ENCODE peak calls at places on chromosomes 12 and 14, in eight cellular contexts. One of them, this sample, is unnamed.

GRCh38 chr12:10140001-10140400 is 10.0 kb upstream of the CLEC7A start:
- DNase-seq in CD4-positive, alpha-beta memory T cell: peak; percentile 51
- DNase-seq in glutamatergic neuron: peak; percentile 25
- DNase-seq in T-cell: peak; percentile 19
- DNase-seq in activated CD8-positive, alpha-beta T cell treated with anti-CD3 and anti-CD28 coated beads, Interleukin-2, amount 10 ng/mL, durations not matched to agents 7 days and 5 days: peak; percentile 72
- DNase-seq in GM04504: peak; percentile 42
- DNase-seq in fibroblast of villous mesenchyme: peak; percentile 66
- DNase-seq in IMR-90: peak; percentile 70
- DNase-seq in this sample: peak; percentile 49

GRCh38 chr14:51732494-51733080 is 80.9 kb downstream of the FRMD6 start:
- DNase-seq in CD4-positive, alpha-beta memory T cell: no peak
- DNase-seq in glutamatergic neuron: no peak
- DNase-seq in T-cell: no peak
- DNase-seq in activated CD8-positive, alpha-beta T cell treated with anti-CD3 and anti-CD28 coated beads, Interleukin-2, amount 10 ng/mL, durations not matched to agents 7 days and 5 days: no peak
- DNase-seq in GM04504: peak; percentile 18
- DNase-seq in fibroblast of villous mesenchyme: no peak
- DNase-seq in IMR-90: no peak
- DNase-seq in this sample: no peak

GRCh38 chr12:8644345-8645248 is 18.0 kb downstream of the MFAP5 start:
- DNase-seq in CD4-positive, alpha-beta memory T cell: peak; percentile 63
- DNase-seq in glutamatergic neuron: no peak
- DNase-seq in T-cell: peak; percentile 33
- DNase-seq in activated CD8-positive, alpha-beta T cell treated with anti-CD3 and anti-CD28 coated beads, Interleukin-2, amount 10 ng/mL, durations not matched to agents 7 days and 5 days: peak; percentile 81
- DNase-seq in GM04504: no peak
- DNase-seq in fibroblast of villous mesenchyme: no peak
- DNase-seq in IMR-90: no peak
- DNase-seq in this sample: peak; percentile 88

GRCh38 chr12:116133149-116133548 is 144.3 kb downstream of the MED13L start:
- DNase-seq in CD4-positive, alpha-beta memory T cell: no peak
- DNase-seq in glutamatergic neuron: no peak
- DNase-seq in T-cell: no peak
- DNase-seq in activated CD8-positive, alpha-beta T cell treated with anti-CD3 and anti-CD28 coated beads, Interleukin-2, amount 10 ng/mL, durations not matched to agents 7 days and 5 days: no peak
- DNase-seq in GM04504: no peak
- DNase-seq in fibroblast of villous mesenchyme: peak; percentile 56
- DNase-seq in IMR-90: peak; percentile 57
- DNase-seq in this sample: no peak

GRCh38 chr12:113232232-113232615 is 11.0 kb downstream of the TPCN1 start:
- DNase-seq in CD4-positive, alpha-beta memory T cell: no peak
- DNase-seq in glutamatergic neuron: no peak
- DNase-seq in T-cell: no peak
- DNase-seq in activated CD8-positive, alpha-beta T cell treated with anti-CD3 and anti-CD28 coated beads, Interleukin-2, amount 10 ng/mL, durations not matched to agents 7 days and 5 days: no peak
- DNase-seq in GM04504: no peak
- DNase-seq in fibroblast of villous mesenchyme: no peak
- DNase-seq in IMR-90: no peak
- DNase-seq in this sample: no peak

GRCh38 chr12:64427988-64428387 is 23.8 kb downstream of the XPOT start:
- DNase-seq in CD4-positive, alpha-beta memory T cell: no peak
- DNase-seq in glutamatergic neuron: no peak
- DNase-seq in T-cell: no peak
- DNase-seq in activated CD8-positive, alpha-beta T cell treated with anti-CD3 and anti-CD28 coated beads, Interleukin-2, amount 10 ng/mL, durations not matched to agents 7 days and 5 days: no peak
- DNase-seq in GM04504: no peak
- DNase-seq in fibroblast of villous mesenchyme: no peak
- DNase-seq in IMR-90: no peak
- DNase-seq in this sample: no peak

GRCh38 chr14:35533357-35534129 is 421 bp upstream of the INSM2 start:
- DNase-seq in CD4-positive, alpha-beta memory T cell: peak; percentile 24
- DNase-seq in glutamatergic neuron: peak; percentile 100
- DNase-seq in T-cell: no peak
- DNase-seq in activated CD8-positive, alpha-beta T cell treated with anti-CD3 and anti-CD28 coated beads, Interleukin-2, amount 10 ng/mL, durations not matched to agents 7 days and 5 days: peak; percentile 63
- DNase-seq in GM04504: peak; percentile 7
- DNase-seq in fibroblast of villous mesenchyme: peak; percentile 48
- DNase-seq in IMR-90: peak; percentile 34
- DNase-seq in this sample: peak; percentile 41

GRCh38 chr12:102567031-102567985 is 86.9 kb upstream of the IGF1 start:
- DNase-seq in CD4-positive, alpha-beta memory T cell: no peak
- DNase-seq in glutamatergic neuron: no peak
- DNase-seq in T-cell: no peak
- DNase-seq in activated CD8-positive, alpha-beta T cell treated with anti-CD3 and anti-CD28 coated beads, Interleukin-2, amount 10 ng/mL, durations not matched to agents 7 days and 5 days: no peak
- DNase-seq in GM04504: peak; percentile 58
- DNase-seq in fibroblast of villous mesenchyme: peak; percentile 60
- DNase-seq in IMR-90: peak; percentile 74
- DNase-seq in this sample: no peak

GRCh38 chr12:77943466-77943865 is 112.8 kb downstream of the NAV3 start:
- DNase-seq in CD4-positive, alpha-beta memory T cell: no peak
- DNase-seq in glutamatergic neuron: no peak
- DNase-seq in T-cell: no peak
- DNase-seq in activated CD8-positive, alpha-beta T cell treated with anti-CD3 and anti-CD28 coated beads, Interleukin-2, amount 10 ng/mL, durations not matched to agents 7 days and 5 days: no peak
- DNase-seq in GM04504: no peak
- DNase-seq in fibroblast of villous mesenchyme: peak; percentile 82
- DNase-seq in IMR-90: peak; percentile 87
- DNase-seq in this sample: no peak

GRCh38 chr14:87409401-87409800 is 583.6 kb downstream of the GALC start:
- DNase-seq in CD4-positive, alpha-beta memory T cell: no peak
- DNase-seq in glutamatergic neuron: no peak
- DNase-seq in T-cell: no peak
- DNase-seq in activated CD8-positive, alpha-beta T cell treated with anti-CD3 and anti-CD28 coated beads, Interleukin-2, amount 10 ng/mL, durations not matched to agents 7 days and 5 days: no peak
- DNase-seq in GM04504: no peak
- DNase-seq in fibroblast of villous mesenchyme: no peak
- DNase-seq in IMR-90: peak; percentile 65
- DNase-seq in this sample: no peak